ENCODE peak calls at places on chromosomes 13 and 19, in ten cellular contexts. J is CD4-positive, alpha-beta memory T cell; D is adrenal gland; Y is CD8-positive, alpha-beta T cell; M is PC-3; I is brain microvascular endothelial cell; G is substantia nigra; X is left ventricle myocardium inferior; Z is CD4-positive, alpha-beta T cell; K is ovary. C is an unnamed sample.

GRCh38 chr19:44710483-44710882 is 11.5 kb downstream of the CEACAM16 start:
- DNase-seq in J (no peak), D (no peak), Y (no peak), M (no peak), I (no peak), G (no peak), X (no peak), Z (no peak), K (no peak), C (no peak)

GRCh38 chr13:36332986-36333385 is 13.2 kb downstream of the SPART start:
- DNase-seq in J (no peak), D (no peak), Y (no peak), M (peak; percentile 33), I (no peak), G (no peak), X (no peak), Z (no peak), K (no peak), C (no peak)

GRCh38 chr19:30174357-30174645 is 197.9 kb upstream of the ZNF536 start:
- DNase-seq in J (no peak), D (no peak), Y (no peak), M (no peak), I (no peak), G (no peak), X (no peak), Z (no peak), K (no peak), C (no peak)

GRCh38 chr13:112444001-112444311 is 67.8 kb downstream of the SPACA7 start:
- DNase-seq in J (no peak), D (peak; percentile 51), Y (no peak), M (peak; percentile 72), I (peak; percentile 49), G (peak; percentile 13), X (peak; percentile 49), Z (peak; percentile 12), K (no peak), C (peak; percentile 85)

GRCh38 chr13:22625691-22626090 is 555.1 kb upstream of the SGCG start:
- DNase-seq in J (no peak), D (no peak), Y (no peak), M (no peak), I (no peak), G (no peak), X (no peak), Z (no peak), K (no peak), C (no peak)

GRCh38 chr19:46202426-46202825 is 27.1 kb upstream of the IGFL1 start:
- DNase-seq in J (no peak), D (no peak), Y (no peak), M (no peak), I (no peak), G (no peak), X (no peak), Z (no peak), K (no peak), C (peak; percentile 24)

GRCh38 chr13:38166121-38166520 is 183.5 kb upstream of the UFM1 start:
- DNase-seq in J (no peak), D (no peak), Y (no peak), M (no peak), I (peak; percentile 2), G (no peak), X (no peak), Z (no peak), K (no peak), C (no peak)

GRCh38 chr13:44620057-44620456 is 43.9 kb upstream of the TSC22D1 start:
- DNase-seq in J (no peak), D (no peak), Y (no peak), M (peak; percentile 16), I (peak; percentile 5), G (no peak), X (no peak), Z (no peak), K (no peak), C (no peak)

GRCh38 chr13:45280751-45281634 is 60.0 kb downstream of the TPT1 start:
- DNase-seq in J (no peak), D (peak; percentile 76), Y (peak; percentile 4), M (peak; percentile 83), I (peak; percentile 70), G (peak; percentile 15), X (peak; percentile 59), Z (peak; percentile 20), K (peak; percentile 57), C (peak; percentile 83)

GRCh38 chr19:34274827-34275625 is 20.7 kb downstream of the GARRE1 start:
- DNase-seq in J (no peak), D (no peak), Y (no peak), M (peak; percentile 46), I (peak; percentile 45), G (no peak), X (no peak), Z (no peak), K (no peak), C (no peak)
- H3K27ac ChIP-seq in J (no peak overlapping the region), D (peak overlapping the region; percentile 55), Y (no peak overlapping the region), M (no peak overlapping the region), I (peak overlapping the region; percentile 96), G (no peak overlapping the region), X (peak overlapping the region; percentile 65), Z (peak overlapping the region; percentile 2), K (no peak overlapping the region), C (no peak overlapping the region)

DNA sequence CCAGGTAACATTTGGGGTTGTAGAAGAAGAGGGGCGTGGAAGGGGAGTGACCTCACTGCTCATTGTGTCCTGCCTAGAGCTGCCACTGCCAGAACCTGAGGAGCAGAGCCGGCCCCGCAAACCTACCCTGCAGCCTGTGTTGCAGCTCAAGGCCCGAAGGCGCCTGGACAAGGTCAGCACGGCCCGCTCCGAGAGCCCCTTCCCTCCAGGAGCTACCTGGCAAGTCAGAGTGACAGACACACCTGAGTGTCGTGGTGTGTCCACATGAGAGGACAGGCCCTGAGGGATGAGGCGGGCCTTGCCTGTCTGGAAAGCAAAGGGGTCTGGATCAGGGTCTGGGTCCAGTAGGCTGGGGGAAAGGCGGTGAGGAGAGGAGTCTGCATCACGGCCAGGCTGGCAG is 6.8 kb downstream of the KMT2B start:
- DNase-seq in J (no peak), D (peak; percentile 5), Y (no peak), M (no peak), I (no peak), G (no peak), X (no peak), Z (no peak), K (no peak), C (no peak)
- H3K27ac ChIP-seq in J (no peak overlapping the region), D (no peak overlapping the region), Y (no peak overlapping the region), M (no peak overlapping the region), I (no peak overlapping the region), G (no peak overlapping the region), X (no peak overlapping the region), Z (no peak overlapping the region), K (no peak overlapping the region), C (no peak overlapping the region)

DNA sequence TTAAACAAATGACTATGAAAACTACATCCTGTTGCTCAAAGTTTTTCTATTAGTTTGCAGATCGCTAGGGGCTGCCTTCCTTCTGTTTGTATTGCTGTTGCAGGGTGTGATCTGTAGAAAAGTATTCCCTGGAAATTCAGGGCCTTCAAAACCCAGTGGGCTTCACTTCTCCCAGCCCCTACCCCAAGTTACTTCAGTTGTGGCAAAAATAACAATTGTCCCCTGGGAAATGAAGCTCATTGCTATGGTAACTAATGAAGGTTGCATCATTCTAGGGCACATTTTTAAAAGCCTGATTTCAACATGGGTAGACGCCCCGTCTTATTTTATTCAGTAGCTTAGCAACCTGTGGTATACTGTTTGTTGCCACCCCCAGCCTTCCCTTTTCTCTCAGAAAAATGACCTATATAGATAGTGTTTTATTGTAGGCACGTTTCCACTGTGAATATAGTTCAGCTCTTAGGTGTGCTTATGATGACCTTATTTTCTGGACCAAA is 60.9 kb downstream of the WDFY2 start:
- DNase-seq in J (peak; percentile 87), D (no peak), Y (no peak), M (no peak), I (peak; percentile 87), G (no peak), X (no peak), Z (no peak), K (peak; percentile 40), C (no peak)
- H3K27ac ChIP-seq in J (peak overlapping the region; percentile 74), D (no peak overlapping the region), Y (peak overlapping the region; percentile 66), M (peak overlapping the region; percentile 96), I (peak overlapping the region; percentile 88), G (no peak overlapping the region), X (peak overlapping the region; percentile 7), Z (peak overlapping the region; percentile 54), K (no peak overlapping the region), C (no peak overlapping the region)

GRCh38 chr19:10766681-10767201 is 48.9 kb downstream of the DNM2 start:
- DNase-seq in J (no peak), D (peak; percentile 82), Y (no peak), M (no peak), I (no peak), G (no peak), X (peak; percentile 49), Z (no peak), K (peak; percentile 30), C (peak; percentile 82)
- H3K27ac ChIP-seq in J (no peak overlapping the region), D (peak overlapping the region; percentile 90), Y (no peak overlapping the region), M (no peak overlapping the region), I (no peak overlapping the region), G (peak overlapping the region; percentile 95), X (peak overlapping the region; percentile 95), Z (no peak overlapping the region), K (peak overlapping the region; percentile 28), C (no peak overlapping the region)

C was measured in aorta.